ENCODE peak calls at places on chromosomes 1 and 21, in nine cellular contexts. S is cardiac muscle cell; L is tibial nerve; F is AG04450; T is mesothelial cell of epicardium; R is D341Med; G is brain microvascular endothelial cell; Y is CD4-positive, CD25-positive, alpha-beta regulatory T cell; A is GM12864. Z is an unnamed sample.

GRCh38 chr1:11893907-11894251 is 32.3 kb downstream of the KIAA2013 start:
- DNase-seq in S (peak), L (peak), F (no peak), T (peak), R (peak), G (no peak), Y (peak), A (peak), Z (peak)

GRCh38 chr1:112373841-112374240 is 22.2 kb upstream of the CTTNBP2NL start:
- DNase-seq in S (no peak), L (no peak), F (no peak), T (no peak), R (no peak), G (no peak), Y (no peak), A (no peak), Z (no peak)

GRCh38 chr1:4086085-4086850 is 186.2 kb upstream of the C1orf174 start:
- DNase-seq in S (no peak), L (no peak), F (no peak), T (no peak), R (no peak), G (no peak), Y (no peak), A (no peak), Z (no peak)

GRCh38 chr1:60984066-60984799 is 98.1 kb upstream of the NFIA start:
- DNase-seq in S (peak), L (peak), F (no peak), T (no peak), R (no peak), G (peak), Y (no peak), A (no peak), Z (no peak)

GRCh38 chr21:36992671-36993070 is 13.8 kb upstream of the RIPPLY3 start:
- DNase-seq in S (no peak), L (no peak), F (no peak), T (no peak), R (no peak), G (no peak), Y (no peak), A (no peak), Z (no peak)

GRCh38 chr1:173332026-173332425 is 124.9 kb upstream of the TNFSF4 start:
- DNase-seq in S (peak), L (no peak), F (peak), T (no peak), R (no peak), G (peak), Y (no peak), A (no peak), Z (no peak)

GRCh38 chr1:245008761-245009160 is 144.4 kb upstream of the HNRNPU start:
- DNase-seq in S (peak), L (no peak), F (no peak), T (no peak), R (no peak), G (no peak), Y (no peak), A (no peak), Z (no peak)

GRCh38 chr1:8987881-8988617 is 38.2 kb downstream of the SLC2A7 start:
- DNase-seq in S (peak), L (peak), F (no peak), T (no peak), R (peak), G (peak), Y (peak), A (no peak), Z (peak)

GRCh38 chr1:15950763-15951295 is 25.1 kb downstream of the ZBTB17 start:
- DNase-seq in S (peak), L (peak), F (no peak), T (no peak), R (peak), G (no peak), Y (peak), A (no peak), Z (peak)

GRCh38 chr1:166875302-166875733 is 746 bp downstream of the TADA1 start:
- DNase-seq in S (no peak), L (no peak), F (no peak), T (no peak), R (no peak), G (no peak), Y (no peak), A (no peak), Z (no peak)

GRCh38 chr1:70090875-70091274 is 114.5 kb downstream of the LRRC40 start:
- DNase-seq in S (peak), L (no peak), F (peak), T (no peak), R (no peak), G (peak), Y (no peak), A (no peak), Z (no peak)

GRCh38 chr1:214454619-214455396 is 96.6 kb downstream of the PTPN14 start:
- DNase-seq in S (peak), L (no peak), F (peak), T (no peak), R (no peak), G (peak), Y (no peak), A (no peak), Z (no peak)

GRCh38 chr1:43981636-43982035 is 2.6 kb downstream of the B4GALT2 start:
- DNase-seq in S (no peak), L (no peak), F (no peak), T (no peak), R (no peak), G (no peak), Y (no peak), A (no peak), Z (no peak)

GRCh38 chr1:81679972-81680371 is 120.8 kb upstream of the ADGRL2 start:
- DNase-seq in S (peak), L (no peak), F (no peak), T (no peak), R (no peak), G (no peak), Y (no peak), A (no peak), Z (no peak)

Z was measured in activated CD8-positive, alpha-beta memory T cell treated with anti-CD3 and anti-CD28 coated beads for 48 hours.